ENCODE peak calls at places on chromosome 14, in ten cellular contexts. R is uterus, N is heart left ventricle, Z is thoracic aorta, I is A549, K is body of pancreas, S is tibial artery, C is transverse colon, D is fibroblast of pulmonary artery, O is fibroblast of lung. B is an unnamed sample.

GRCh38 chr14:83463500-83464098 is 1929.9 kb upstream of the SEL1L start:
- DNase-seq in R (no peak), N (peak), Z (no peak), I (no peak), K (peak), S (no peak), C (no peak), D (peak), O (peak), B (peak)

GRCh38 chr14:62661818-62662217 is 383.4 kb downstream of the KCNH5 start:
- DNase-seq in R (no peak), N (no peak), Z (no peak), I (no peak), K (no peak), S (no peak), C (no peak), D (peak), O (no peak), B (no peak)

GRCh38 chr14:68468437-68469207 is 324.2 kb downstream of the ZFP36L1 start:
- DNase-seq in R (no peak), N (no peak), Z (no peak), I (no peak), K (no peak), S (no peak), C (no peak), D (peak), O (no peak), B (peak)

GRCh38 chr14:55028066-55028465 is 1.0 kb downstream of the SOCS4 start:
- DNase-seq in R (no peak), N (no peak), Z (no peak), I (no peak), K (no peak), S (no peak), C (no peak), D (peak), O (no peak), B (no peak)

GRCh38 chr14:76486251-76486743 is 110.4 kb downstream of the ESRRB start:
- DNase-seq in R (no peak), N (no peak), Z (no peak), I (no peak), K (no peak), S (no peak), C (no peak), D (no peak), O (no peak), B (no peak)

GRCh38 chr14:72810201-72810600 is 83.7 kb downstream of the DPF3 start:
- DNase-seq in R (no peak), N (no peak), Z (no peak), I (no peak), K (no peak), S (no peak), C (no peak), D (no peak), O (no peak), B (no peak)

GRCh38 chr14:55317503-55317902 is 46.3 kb downstream of the FBXO34 start:
- DNase-seq in R (no peak), N (no peak), Z (no peak), I (no peak), K (no peak), S (no peak), C (no peak), D (no peak), O (no peak), B (no peak)

GRCh38 chr14:54893151-54893760 is 9.4 kb downstream of the GCH1 start:
- DNase-seq in R (no peak), N (no peak), Z (no peak), I (peak), K (peak), S (no peak), C (no peak), D (peak), O (peak), B (peak)

GRCh38 chr14:98252819-98253218 is 1019.2 kb downstream of the BCL11B start:
- DNase-seq in R (no peak), N (no peak), Z (no peak), I (no peak), K (no peak), S (no peak), C (peak), D (no peak), O (no peak), B (no peak)

GRCh38 chr14:90487031-90487430 is 90.2 kb downstream of the CALM1 start:
- DNase-seq in R (no peak), N (peak), Z (no peak), I (no peak), K (peak), S (peak), C (no peak), D (peak), O (no peak), B (no peak)

GRCh38 chr14:56339855-56340701 is 221.9 kb downstream of the PELI2 start:
- DNase-seq in R (peak), N (peak), Z (peak), I (peak), K (peak), S (peak), C (peak), D (peak), O (peak), B (peak)

GRCh38 chr14:59811850-59812249 is 58.7 kb downstream of the RTN1 start:
- DNase-seq in R (no peak), N (no peak), Z (no peak), I (no peak), K (no peak), S (no peak), C (no peak), D (no peak), O (no peak), B (no peak)

GRCh38 chr14:68523994-68524725 is 268.7 kb downstream of the ZFP36L1 start:
- DNase-seq in R (peak), N (no peak), Z (no peak), I (no peak), K (peak), S (no peak), C (no peak), D (peak), O (peak), B (no peak)

GRCh38 chr14:88562831-88563686 is at the start of gene ZC3H14:
- DNase-seq in R (peak), N (peak), Z (no peak), I (peak), K (peak), S (peak), C (peak), D (peak), O (peak), B (peak)

GRCh38 chr14:70641548-70642312 is at the start of gene TTC9:
- DNase-seq in R (no peak), N (peak), Z (no peak), I (peak), K (peak), S (no peak), C (peak), D (no peak), O (no peak), B (no peak)

GRCh38 chr14:22814373-22814772 is 862 bp downstream of the SLC7A7 start:
- DNase-seq in R (no peak), N (no peak), Z (no peak), I (no peak), K (no peak), S (no peak), C (no peak), D (no peak), O (no peak), B (no peak)

GRCh38 chr14:24100197-24100981 is 6.3 kb downstream of the PCK2 start:
- DNase-seq in R (no peak), N (no peak), Z (no peak), I (no peak), K (no peak), S (no peak), C (no peak), D (no peak), O (no peak), B (no peak)

GRCh38 chr14:76926521-76927251 is 100.5 kb downstream of the LRRC74A start:
- DNase-seq in R (peak), N (peak), Z (no peak), I (no peak), K (peak), S (peak), C (no peak), D (peak), O (peak), B (no peak)

GRCh38 chr14:61109288-61109687 is 128.2 kb downstream of the SLC38A6 start:
- DNase-seq in R (no peak), N (no peak), Z (no peak), I (no peak), K (no peak), S (no peak), C (no peak), D (no peak), O (no peak), B (no peak)
- H3K4me3 ChIP-seq in R (no peak), N (no peak), Z (no peak), I (no peak), K (no peak), S (no peak), C (no peak), D (no peak), O (no peak), B (no peak)

GRCh38 chr14:49897414-49897813 is 4.5 kb downstream of the ARF6 start:
- DNase-seq in R (no peak), N (no peak), Z (no peak), I (no peak), K (no peak), S (no peak), C (no peak), D (no peak), O (no peak), B (no peak)
- H3K4me3 ChIP-seq in R (no peak), N (no peak), Z (peak), I (peak), K (no peak), S (no peak), C (no peak), D (peak), O (peak), B (peak)

GRCh38 chr14:31243860-31244259 is 36.3 kb upstream of the HECTD1 start:
- DNase-seq in R (no peak), N (no peak), Z (no peak), I (no peak), K (no peak), S (no peak), C (peak), D (no peak), O (no peak), B (no peak)

GRCh38 chr14:31244626-31245025 is 37.0 kb upstream of the HECTD1 start:
- DNase-seq in R (no peak), N (no peak), Z (no peak), I (no peak), K (no peak), S (no peak), C (no peak), D (no peak), O (no peak), B (no peak)

GRCh38 chr14:31239673-31240072 is 32.1 kb upstream of the HECTD1 start:
- DNase-seq in R (no peak), N (no peak), Z (no peak), I (no peak), K (no peak), S (no peak), C (no peak), D (no peak), O (no peak), B (no peak)

DNA sequence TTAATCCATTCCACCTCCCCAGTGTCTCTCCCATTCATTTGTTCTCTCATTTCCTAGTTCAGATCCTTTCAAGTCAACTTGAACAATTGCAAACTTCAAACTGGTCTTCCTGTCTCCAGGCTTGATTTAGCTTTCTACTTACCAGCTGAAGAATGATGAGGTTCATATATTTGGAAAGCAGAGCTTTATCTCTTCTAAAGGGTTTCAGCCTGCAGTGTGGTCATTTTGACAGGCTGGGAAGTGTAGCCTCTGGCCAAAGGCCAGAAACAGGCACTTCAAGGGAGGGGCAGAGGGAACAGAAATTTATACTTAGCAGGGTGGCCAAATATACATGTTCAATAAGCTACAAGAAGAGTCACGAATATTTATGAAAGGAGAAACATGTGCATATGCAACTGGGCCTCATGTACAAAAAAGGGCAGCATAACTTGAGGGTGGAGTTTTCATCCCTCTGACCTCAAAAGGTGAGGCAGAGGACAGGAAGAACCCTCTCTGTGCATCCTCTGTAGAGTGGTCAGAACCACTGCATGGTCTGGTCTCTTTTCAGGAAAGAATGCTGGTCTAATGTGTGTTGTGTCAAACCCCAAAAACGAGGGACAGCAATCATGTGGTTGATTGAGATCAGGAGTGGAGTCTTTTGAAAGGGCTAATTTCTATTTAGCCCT is 34.0 kb upstream of the HECTD1 start:
- DNase-seq in R (no peak), N (no peak), Z (no peak), I (no peak), K (no peak), S (no peak), C (no peak), D (peak), O (peak), B (peak)
- H3K4me3 ChIP-seq in R (no peak), N (peak), Z (peak), I (no peak), K (no peak), S (peak), C (no peak), D (peak), O (peak), B (no peak)

DNA sequence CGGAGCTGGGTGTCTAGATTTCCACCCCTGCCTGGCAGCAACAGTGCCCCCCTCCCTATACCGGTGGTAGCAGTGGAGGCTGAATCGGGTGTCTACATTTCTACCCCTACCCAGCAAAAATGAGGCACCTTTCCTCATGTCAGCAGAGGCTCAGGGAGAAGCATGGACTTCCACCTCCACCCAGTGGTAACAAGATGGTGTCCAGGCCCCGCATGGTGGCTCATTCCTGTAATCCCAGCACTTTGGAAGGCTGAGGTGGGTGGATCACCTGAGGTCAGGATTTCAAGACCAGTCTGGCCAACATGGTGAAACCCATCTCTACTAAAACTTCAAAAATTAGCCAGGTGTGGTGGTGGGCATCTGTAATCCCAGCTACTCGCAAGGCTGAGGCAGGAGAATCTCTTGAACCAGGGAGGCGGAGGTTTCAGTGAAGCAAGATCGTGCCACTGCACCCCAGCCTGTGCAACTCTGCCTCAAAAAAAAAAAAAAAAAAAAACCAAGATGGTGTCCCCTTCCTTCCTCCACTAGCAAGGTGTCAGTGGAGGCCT is 35.5 kb upstream of the OR5AU1 start:
- DNase-seq in R (no peak), N (no peak), Z (no peak), I (no peak), K (no peak), S (no peak), C (no peak), D (no peak), O (no peak), B (no peak)
- H3K4me3 ChIP-seq in R (no peak), N (peak), Z (peak), I (peak), K (no peak), S (no peak), C (no peak), D (no peak), O (no peak), B (no peak)